ENCODE peak calls at places on chromosomes 13 and 19, in nine cellular contexts. I is ovary, P is mesenteric fat pad, X is lung, O is COR-L47, L is epithelial cell of proximal tubule, F is mesothelial cell of epicardium, A is islet precursor cell, D is thyroid gland. W is an unnamed sample.

GRCh38 chr13:87087741-87088140 is 583.4 kb upstream of the SLITRK5 start:
- DNase-seq in L (no peak), A (no peak), P (no peak), X (no peak), D (no peak), F (no peak), I (no peak), O (no peak), W (no peak)

GRCh38 chr13:22893149-22893548 is 287.6 kb upstream of the SGCG start:
- DNase-seq in P (no peak), D (peak), I (no peak), L (no peak), O (no peak), A (no peak), F (no peak), X (peak), W (no peak)

GRCh38 chr13:27449936-27450828 is at the start of gene MTIF3:
- DNase-seq in P (peak), X (peak), A (peak), I (peak), D (peak), O (peak), L (peak), F (peak), W (peak)

GRCh38 chr19:30584121-30584520 is 211.9 kb downstream of the ZNF536 start:
- DNase-seq in O (no peak), L (no peak), I (no peak), D (no peak), F (no peak), A (no peak), X (no peak), P (peak), W (no peak)

GRCh38 chr19:2475018-2475701 is 767 bp upstream of the GADD45B start:
- DNase-seq in A (peak), L (no peak), D (peak), F (no peak), X (peak), O (no peak), P (no peak), I (peak), W (peak)

GRCh38 chr13:42040730-42041016 is 7.8 kb upstream of the DGKH start:
- DNase-seq in D (no peak), A (no peak), X (no peak), F (no peak), O (no peak), I (no peak), P (no peak), L (no peak), W (no peak)

GRCh38 chr13:103931885-103932284 is 865.7 kb upstream of the SLC10A2 start:
- DNase-seq in I (no peak), A (no peak), X (no peak), F (no peak), P (no peak), D (no peak), L (peak), O (no peak), W (no peak)

GRCh38 chr19:17469092-17469370 is 1.3 kb upstream of the SLC27A1 start:
- DNase-seq in L (no peak), D (no peak), X (no peak), P (no peak), I (no peak), O (no peak), F (no peak), A (no peak), W (no peak)

GRCh38 chr13:113860579-113861432 is 3.1 kb downstream of the GAS6 start:
- DNase-seq in D (peak), I (peak), X (no peak), O (peak), F (peak), A (peak), L (no peak), P (peak), W (peak)

GRCh38 chr13:91574756-91575155 is 176.3 kb downstream of the GPC5 start:
- DNase-seq in D (no peak), L (no peak), I (no peak), O (no peak), A (no peak), F (no peak), X (no peak), P (no peak), W (no peak)

GRCh38 chr19:51807111-51807701 is 12.2 kb downstream of the FPR3 start:
- DNase-seq in D (no peak), X (no peak), A (peak), F (no peak), P (no peak), I (no peak), L (no peak), O (no peak), W (no peak)

GRCh38 chr19:1406818-1407661 is at the start of gene DAZAP1:
- DNase-seq in L (no peak), I (peak), O (peak), D (peak), F (peak), P (peak), A (peak), X (peak), W (peak)

GRCh38 chr19:35736913-35737886 is 5.1 kb downstream of the IGFLR1 start:
- DNase-seq in F (no peak), O (no peak), X (no peak), A (no peak), I (no peak), L (no peak), D (no peak), P (no peak), W (no peak)

GRCh38 chr13:32790731-32791130 is 204.5 kb downstream of the PDS5B start:
- DNase-seq in I (no peak), P (no peak), D (no peak), L (no peak), A (no peak), X (no peak), F (no peak), O (no peak), W (no peak)

GRCh38 chr13:47628666-47629065 is 372.4 kb downstream of the SUCLA2 start:
- DNase-seq in F (no peak), O (no peak), D (no peak), P (no peak), I (no peak), A (no peak), L (no peak), X (no peak), W (no peak)

GRCh38 chr19:44164327-44164672 is 600 bp upstream of the ZNF226 start:
- DNase-seq in I (no peak), P (no peak), X (no peak), L (no peak), A (no peak), D (no peak), O (no peak), F (no peak), W (no peak)